ENCODE peak calls at places on chromosomes 6 and 20, in four cellular contexts. One of them, this sample, is unnamed.
A peak's percentile ranks its signal among the peaks of the same experiment; 100 is the strongest.

GRCh38 chr6:129536271-129536670 is 173.7 kb downstream of the ARHGAP18 start:
- DNase-seq in hepatocyte: no peak
- DNase-seq in choroid plexus epithelial cell: no peak
- DNase-seq in GM12865: no peak
- DNase-seq in this sample: no peak

GRCh38 chr6:37078814-37079213 is 73.4 kb downstream of the FGD2 start:
- DNase-seq in hepatocyte: no peak
- DNase-seq in choroid plexus epithelial cell: no peak
- DNase-seq in GM12865: no peak
- DNase-seq in this sample: no peak

GRCh38 chr6:5936611-5937010 is 70.1 kb downstream of the NRN1 start:
- DNase-seq in hepatocyte: no peak
- DNase-seq in choroid plexus epithelial cell: no peak
- DNase-seq in GM12865: no peak
- DNase-seq in this sample: no peak

GRCh38 chr6:11761744-11762620 is 16.6 kb downstream of the ADTRP start:
- DNase-seq in hepatocyte: no peak
- DNase-seq in choroid plexus epithelial cell: no peak
- DNase-seq in GM12865: no peak
- DNase-seq in this sample: no peak

GRCh38 chr6:16319813-16320532 is 81.6 kb downstream of the GMPR start:
- DNase-seq in hepatocyte: peak; percentile 72
- DNase-seq in choroid plexus epithelial cell: peak; percentile 93
- DNase-seq in GM12865: peak; percentile 72
- DNase-seq in this sample: no peak

GRCh38 chr6:116106146-116106545 is 5.5 kb downstream of the NT5DC1 start:
- DNase-seq in hepatocyte: no peak
- DNase-seq in choroid plexus epithelial cell: peak; percentile 71
- DNase-seq in GM12865: no peak
- DNase-seq in this sample: no peak

GRCh38 chr6:83083476-83083875 is 16.0 kb downstream of the DOP1A start:
- DNase-seq in hepatocyte: no peak
- DNase-seq in choroid plexus epithelial cell: peak; percentile 35
- DNase-seq in GM12865: no peak
- DNase-seq in this sample: peak; percentile 84

GRCh38 chr6:160520043-160520904 is 143.8 kb downstream of the LPA start:
- DNase-seq in hepatocyte: peak; percentile 82
- DNase-seq in choroid plexus epithelial cell: peak; percentile 46
- DNase-seq in GM12865: peak; percentile 78
- DNase-seq in this sample: no peak

GRCh38 chr20:53360815-53361214 is 232.8 kb downstream of the ZNF217 start:
- DNase-seq in hepatocyte: no peak
- DNase-seq in choroid plexus epithelial cell: no peak
- DNase-seq in GM12865: no peak
- DNase-seq in this sample: no peak

GRCh38 chr6:145904391-145904790 is 59.8 kb downstream of the SHPRH start:
- DNase-seq in hepatocyte: no peak
- DNase-seq in choroid plexus epithelial cell: no peak
- DNase-seq in GM12865: peak; percentile 41
- DNase-seq in this sample: no peak

GRCh38 chr6:7238900-7239589 is 74.0 kb downstream of the SSR1 start:
- DNase-seq in hepatocyte: peak; percentile 90
- DNase-seq in choroid plexus epithelial cell: peak; percentile 74
- DNase-seq in GM12865: peak; percentile 86
- DNase-seq in this sample: peak; percentile 71

GRCh38 chr6:166705070-166705469 is 78.0 kb upstream of the RPS6KA2 start:
- DNase-seq in hepatocyte: no peak
- DNase-seq in choroid plexus epithelial cell: no peak
- DNase-seq in GM12865: no peak
- DNase-seq in this sample: peak; percentile 62

GRCh38 chr6:166708466-166708865 is 81.4 kb upstream of the RPS6KA2 start:
- DNase-seq in hepatocyte: no peak
- DNase-seq in choroid plexus epithelial cell: no peak
- DNase-seq in GM12865: no peak
- DNase-seq in this sample: peak; percentile 32

GRCh38 chr6:166710084-166710483 is 83.0 kb upstream of the RPS6KA2 start:
- DNase-seq in hepatocyte: no peak
- DNase-seq in choroid plexus epithelial cell: no peak
- DNase-seq in GM12865: no peak
- DNase-seq in this sample: no peak

GRCh38 chr6:166704171-166704570 is 77.1 kb upstream of the RPS6KA2 start:
- DNase-seq in hepatocyte: no peak
- DNase-seq in choroid plexus epithelial cell: no peak
- DNase-seq in GM12865: no peak
- DNase-seq in this sample: no peak

GRCh38 chr6:166707045-166707444 is 80.0 kb upstream of the RPS6KA2 start:
- DNase-seq in hepatocyte: peak; percentile 76
- DNase-seq in choroid plexus epithelial cell: peak; percentile 58
- DNase-seq in GM12865: peak; percentile 36
- DNase-seq in this sample: no peak
- TF ChIP-seq CTCF in hepatocyte: peak; percentile 40
- TF ChIP-seq CTCF in choroid plexus epithelial cell: peak; percentile 69
- TF ChIP-seq CTCF in GM12865: peak; percentile 44
- TF ChIP-seq CTCF in this sample: peak; percentile 60

GRCh38 chr6:148513145-148514071 is 170.8 kb downstream of the SASH1 start:
- DNase-seq in hepatocyte: no peak
- DNase-seq in choroid plexus epithelial cell: peak; percentile 59
- DNase-seq in GM12865: no peak
- DNase-seq in this sample: no peak
- H3K4me3 ChIP-seq in hepatocyte: no peak overlapping the region
- H3K4me3 ChIP-seq in choroid plexus epithelial cell: no peak overlapping the region
- H3K4me3 ChIP-seq in GM12865: no peak overlapping the region
- H3K4me3 ChIP-seq in this sample: no peak overlapping the region

GRCh38 chr6:108247965-108248536 is 12.8 kb downstream of the SNX3 start:
- DNase-seq in hepatocyte: no peak
- DNase-seq in choroid plexus epithelial cell: no peak
- DNase-seq in GM12865: no peak
- DNase-seq in this sample: no peak

GRCh38 chr6:108252055-108252454 is 8.8 kb downstream of the SNX3 start:
- DNase-seq in hepatocyte: no peak
- DNase-seq in choroid plexus epithelial cell: no peak
- DNase-seq in GM12865: no peak
- DNase-seq in this sample: no peak

GRCh38 chr6:108254436-108255410 is 6.1 kb downstream of the SNX3 start:
- DNase-seq in hepatocyte: no peak
- DNase-seq in choroid plexus epithelial cell: no peak
- DNase-seq in GM12865: no peak
- DNase-seq in this sample: no peak

GRCh38 chr6:108251252-108251651 is 9.6 kb downstream of the SNX3 start:
- DNase-seq in hepatocyte: no peak
- DNase-seq in choroid plexus epithelial cell: no peak
- DNase-seq in GM12865: no peak
- DNase-seq in this sample: no peak

DNA sequence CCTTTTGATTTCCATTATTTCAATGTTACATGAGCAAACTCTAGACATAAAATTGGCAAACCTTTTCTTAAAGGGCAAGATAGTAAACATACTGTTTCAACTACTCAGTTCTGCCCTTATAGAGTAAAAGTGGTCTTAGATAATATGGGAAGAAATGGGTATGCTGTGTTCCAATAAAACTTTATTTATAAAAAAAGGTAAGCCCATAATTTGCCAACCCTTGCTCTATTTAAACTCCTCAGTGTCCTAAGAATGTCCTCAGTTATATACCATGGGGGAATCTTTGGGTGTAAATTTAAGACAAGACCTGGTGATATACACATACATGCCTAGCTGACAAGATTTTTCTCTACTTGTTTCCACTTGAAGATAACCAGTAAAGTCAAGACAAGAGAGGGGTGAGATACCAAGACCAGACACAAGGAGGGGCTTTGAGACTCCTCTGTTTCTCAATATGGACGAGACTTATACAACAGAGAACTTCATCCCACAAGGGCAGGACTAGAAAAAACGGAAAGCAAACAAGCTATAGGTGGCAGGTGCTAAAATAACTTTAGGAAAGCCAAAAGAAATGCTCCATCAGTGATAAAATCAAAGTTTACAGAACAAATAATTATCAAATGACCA is 10.5 kb downstream of the SNX3 start:
- DNase-seq in hepatocyte: no peak
- DNase-seq in choroid plexus epithelial cell: peak; percentile 74
- DNase-seq in GM12865: peak; percentile 48
- DNase-seq in this sample: no peak
- TF ChIP-seq CTCF in hepatocyte: no peak
- TF ChIP-seq CTCF in choroid plexus epithelial cell: peak; percentile 67
- TF ChIP-seq CTCF in GM12865: peak; percentile 31
- TF ChIP-seq CTCF in this sample: peak; percentile 26

GRCh38 chr20:44695295-44696230 is 19.6 kb upstream of the CCN5 start:
- DNase-seq in hepatocyte: no peak
- DNase-seq in choroid plexus epithelial cell: peak; percentile 69
- DNase-seq in GM12865: peak; percentile 49
- DNase-seq in this sample: no peak
- H3K4me3 ChIP-seq in hepatocyte: no peak overlapping the region
- H3K4me3 ChIP-seq in choroid plexus epithelial cell: no peak overlapping the region
- H3K4me3 ChIP-seq in GM12865: no peak overlapping the region
- H3K4me3 ChIP-seq in this sample: no peak overlapping the region

GRCh38 chr20:61628480-61628879 is 376.4 kb downstream of the CDH4 start:
- DNase-seq in hepatocyte: no peak
- DNase-seq in choroid plexus epithelial cell: no peak
- DNase-seq in GM12865: no peak
- DNase-seq in this sample: no peak

GRCh38 chr20:61628901-61629300 is 376.8 kb downstream of the CDH4 start:
- DNase-seq in hepatocyte: no peak
- DNase-seq in choroid plexus epithelial cell: peak; percentile 18
- DNase-seq in GM12865: no peak
- DNase-seq in this sample: no peak

GRCh38 chr20:61630816-61631215 is 378.8 kb downstream of the CDH4 start:
- DNase-seq in hepatocyte: no peak
- DNase-seq in choroid plexus epithelial cell: no peak
- DNase-seq in GM12865: no peak
- DNase-seq in this sample: no peak

GRCh38 chr20:61630240-61630650 is 378.2 kb downstream of the CDH4 start:
- DNase-seq in hepatocyte: no peak
- DNase-seq in choroid plexus epithelial cell: no peak
- DNase-seq in GM12865: no peak
- DNase-seq in this sample: no peak

DNA sequence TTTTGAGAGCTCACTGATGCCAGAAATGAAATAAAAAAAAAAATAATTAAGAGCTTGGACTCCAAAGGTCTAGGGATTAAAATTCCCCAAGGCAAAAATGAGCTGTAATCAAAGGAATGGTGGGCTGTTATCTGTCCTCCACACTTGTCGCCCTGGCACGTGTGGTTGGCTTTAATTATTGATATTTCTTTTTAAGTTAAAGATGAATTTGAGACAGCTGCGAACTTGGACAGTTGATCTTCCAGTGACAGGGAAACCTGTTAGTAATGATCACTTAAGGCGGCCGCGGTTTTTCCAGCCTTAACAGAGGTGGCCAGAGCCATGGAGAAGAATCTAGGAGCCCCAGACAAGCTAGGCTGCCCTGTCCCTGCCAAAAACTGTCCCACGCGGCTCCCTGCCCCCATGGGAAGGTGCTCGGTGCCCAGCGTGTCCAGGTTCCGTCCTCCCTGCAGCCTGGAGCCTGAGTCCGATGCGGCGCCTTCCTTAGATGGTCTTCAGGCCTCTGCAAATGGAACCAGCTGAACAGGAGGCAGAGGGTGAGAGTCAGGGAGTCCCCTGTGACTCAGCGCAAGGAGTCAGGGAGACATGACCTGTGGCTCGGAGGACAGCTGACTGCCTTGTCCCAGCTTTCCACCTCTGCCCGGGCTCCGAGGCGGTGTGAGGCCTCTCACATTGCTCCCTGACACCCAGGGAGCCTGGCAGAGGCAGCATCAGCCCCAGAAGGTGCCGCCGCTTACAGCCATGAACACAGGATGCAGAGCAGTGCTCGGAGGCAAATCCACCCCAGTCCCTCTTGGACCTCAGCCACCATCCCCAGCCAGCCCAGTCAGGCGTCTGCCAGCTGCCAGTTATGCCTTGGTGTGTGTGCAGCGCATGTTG is 377.5 kb downstream of the CDH4 start:
- DNase-seq in hepatocyte: no peak
- DNase-seq in choroid plexus epithelial cell: no peak
- DNase-seq in GM12865: no peak
- DNase-seq in this sample: no peak
- TF ChIP-seq CTCF in hepatocyte: no peak
- TF ChIP-seq CTCF in choroid plexus epithelial cell: no peak
- TF ChIP-seq CTCF in GM12865: no peak
- TF ChIP-seq CTCF in this sample: no peak

DNA sequence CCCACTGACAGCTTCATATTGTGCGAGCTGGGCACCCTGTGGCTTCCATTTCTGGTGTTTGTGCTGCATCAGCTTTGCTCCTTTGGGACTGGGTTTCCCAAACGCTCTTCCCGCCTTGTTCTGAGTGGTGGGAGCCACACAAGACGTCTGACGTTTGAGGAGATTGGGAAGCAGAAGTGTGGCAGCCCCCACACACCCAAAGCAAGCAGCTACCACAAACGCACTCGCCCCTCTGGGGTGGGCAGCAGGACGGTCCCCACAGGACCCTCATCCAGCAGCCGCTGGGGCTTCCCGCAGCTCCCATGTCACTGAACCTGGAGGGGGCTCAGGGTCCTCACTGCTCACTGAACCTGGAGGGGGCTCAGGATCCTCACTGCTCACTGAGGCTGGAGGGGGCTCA is 229.6 kb downstream of the ERMARD start:
- DNase-seq in hepatocyte: no peak
- DNase-seq in choroid plexus epithelial cell: no peak
- DNase-seq in GM12865: no peak
- DNase-seq in this sample: no peak
- H3K4me3 ChIP-seq in hepatocyte: no peak overlapping the region
- H3K4me3 ChIP-seq in choroid plexus epithelial cell: no peak overlapping the region
- H3K4me3 ChIP-seq in GM12865: no peak overlapping the region
- H3K4me3 ChIP-seq in this sample: no peak overlapping the region

DNA sequence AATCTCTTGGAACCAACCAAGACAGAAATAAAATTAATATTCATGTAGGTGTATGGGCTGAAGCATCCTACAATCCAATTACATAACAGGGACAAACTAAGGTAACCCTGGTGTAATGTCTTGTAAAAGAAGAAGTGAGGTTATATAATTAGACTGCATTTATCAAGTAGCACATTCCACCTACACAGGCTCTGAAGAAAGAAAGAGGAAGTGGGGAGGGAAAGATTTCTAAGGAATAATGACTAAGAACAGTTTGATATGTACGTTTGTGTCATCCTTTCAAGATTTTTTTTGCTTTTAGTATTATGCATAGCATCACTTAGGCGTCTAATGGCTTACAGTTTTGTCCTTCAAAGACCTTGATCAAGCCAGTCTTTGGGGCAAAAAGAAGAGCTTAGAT is 139.7 kb downstream of the PLCB1 start:
- DNase-seq in hepatocyte: no peak
- DNase-seq in choroid plexus epithelial cell: no peak
- DNase-seq in GM12865: no peak
- DNase-seq in this sample: no peak
- TF ChIP-seq CTCF in hepatocyte: no peak
- TF ChIP-seq CTCF in choroid plexus epithelial cell: no peak
- TF ChIP-seq CTCF in GM12865: no peak
- TF ChIP-seq CTCF in this sample: no peak

GRCh38 chr20:42734660-42735368 is 454.9 kb downstream of the PTPRT start:
- DNase-seq in hepatocyte: no peak
- DNase-seq in choroid plexus epithelial cell: no peak
- DNase-seq in GM12865: no peak
- DNase-seq in this sample: no peak
- H3K4me3 ChIP-seq in hepatocyte: no peak overlapping the region
- H3K4me3 ChIP-seq in choroid plexus epithelial cell: no peak overlapping the region
- H3K4me3 ChIP-seq in GM12865: no peak overlapping the region
- H3K4me3 ChIP-seq in this sample: no peak overlapping the region

This sample was measured in LNCaP clone FGC.